ENCODE peak calls at places on chromosome 3, in five cellular contexts. L, Z, U, H and V are unnamed samples. For H3K27me3, the result is how much of the 10 kb centered on the place peaks cover.

GRCh38 chr3:187994221-187995085 is 159.5 kb upstream of the LPP start:
- DNase-seq in Z (no peak), U (no peak), L (no peak), H (peak), V (no peak)

GRCh38 chr3:159914421-159914820 is 74.2 kb upstream of the IL12A start:
- DNase-seq in L (no peak), H (no peak), Z (no peak), U (no peak), V (no peak)

GRCh38 chr3:101803152-101803782 is 24.3 kb downstream of the NXPE3 start:
- DNase-seq in L (no peak), Z (peak), H (peak), U (peak), V (peak)

GRCh38 chr3:140358696-140359095 is 319.2 kb upstream of the TRIM42 start:
- DNase-seq in H (no peak), Z (no peak), L (no peak), U (no peak), V (no peak)

GRCh38 chr3:150242220-150242938 is 165.7 kb upstream of the TSC22D2 start:
- DNase-seq in L (no peak), U (no peak), H (peak), Z (no peak), V (no peak)

GRCh38 chr3:52197842-52198625 is at the start of gene ALAS1:
- DNase-seq in H (peak), L (peak), U (peak), Z (peak), V (peak)

GRCh38 chr3:88882121-88882520 is 225.3 kb upstream of the EPHA3 start:
- DNase-seq in Z (no peak), L (no peak), H (no peak), U (no peak), V (no peak)

GRCh38 chr3:13706886-13707285 is 158.0 kb downstream of the FBLN2 start:
- DNase-seq in H (no peak), Z (no peak), U (no peak), L (no peak), V (no peak)

GRCh38 chr3:105867690-105868449 is 942 bp downstream of the CBLB start:
- DNase-seq in H (peak), Z (no peak), L (no peak), U (no peak), V (no peak)

GRCh38 chr3:39086066-39086657 is 21.3 kb downstream of the GORASP1 start:
- DNase-seq in Z (no peak), L (no peak), U (no peak), H (no peak), V (no peak)

GRCh38 chr3:180183346-180183745 is 146.6 kb upstream of the PEX5L start:
- DNase-seq in Z (no peak), H (no peak), L (no peak), U (no peak), V (no peak)

GRCh38 chr3:108472011-108472591 is 38.3 kb downstream of the MYH15 start:
- DNase-seq in U (peak), H (peak), L (no peak), Z (peak), V (no peak)

GRCh38 chr3:102053375-102053989 is 204.2 kb downstream of the NFKBIZ start:
- DNase-seq in Z (no peak), H (peak), U (peak), L (no peak), V (no peak)

GRCh38 chr3:89578253-89578529 is 470.8 kb downstream of the EPHA3 start:
- DNase-seq in Z (no peak), H (no peak), U (no peak), L (no peak), V (no peak)

GRCh38 chr3:117788086-117788485 is 1078.5 kb downstream of the TUSC7 start:
- DNase-seq in L (peak), H (peak), Z (peak), U (no peak), V (no peak)

GRCh38 chr3:73762855-73763254 is 138.1 kb upstream of the PDZRN3 start:
- DNase-seq in Z (no peak), U (no peak), L (no peak), H (no peak), V (no peak)

GRCh38 chr3:58051196-58051595 is 43.0 kb downstream of the FLNB start:
- DNase-seq in L (peak), H (peak), Z (no peak), U (peak), V (peak)

GRCh38 chr3:149971403-149972075 is 844 bp upstream of the PFN2 start:
- DNase-seq in U (peak), L (peak), H (peak), Z (peak), V (no peak)

GRCh38 chr3:16741103-16741758 is 136.0 kb upstream of the DAZL start:
- DNase-seq in H (peak), L (no peak), Z (no peak), U (no peak), V (no peak)

GRCh38 chr3:129003578-129004112 is 2.5 kb downstream of the EFCC1 start:
- DNase-seq in Z (peak), L (no peak), H (no peak), U (peak), V (no peak)
- H3K27me3 ChIP-seq in Z (half or more), L (under half), H (half or more), U (under half), V (under half)

GRCh38 chr3:50342818-50343633 is 2.4 kb upstream of the RASSF1 start:
- DNase-seq in L (no peak), U (no peak), Z (no peak), H (no peak), V (no peak)
- TF ChIP-seq CTCF in L (no peak), U (no peak), Z (no peak), H (no peak), V (no peak)

GRCh38 chr3:55486101-55486856 is 827 bp downstream of the WNT5A start:
- DNase-seq in L (peak), H (peak), U (peak), Z (no peak), V (peak)
- H3K27me3 ChIP-seq in L (under half), H (under half), U (under half), Z (half or more), V (under half)

GRCh38 chr3:184687363-184688049 is 24.4 kb downstream of the MAGEF1 start:
- DNase-seq in U (no peak), L (no peak), Z (no peak), H (no peak), V (no peak)

GRCh38 chr3:184688872-184689271 is 23.0 kb downstream of the MAGEF1 start:
- DNase-seq in H (no peak), U (no peak), L (no peak), Z (no peak), V (no peak)

GRCh38 chr3:184685646-184686045 is 26.2 kb downstream of the MAGEF1 start:
- DNase-seq in U (no peak), Z (no peak), H (no peak), L (no peak), V (peak)

GRCh38 chr3:184690236-184690883 is 21.5 kb downstream of the MAGEF1 start:
- DNase-seq in Z (no peak), H (no peak), U (no peak), L (no peak), V (no peak)

GRCh38 chr3:184688251-184688851 is 23.5 kb downstream of the MAGEF1 start:
- DNase-seq in H (peak), U (peak), Z (no peak), L (no peak), V (peak)
- TF ChIP-seq CTCF in H (no peak), U (no peak), Z (no peak), L (no peak), V (no peak)

GRCh38 chr3:10746684-10747083 is 69.3 kb upstream of the SLC6A11 start:
- DNase-seq in L (no peak), Z (no peak), U (no peak), H (no peak), V (no peak)
- H3K27me3 ChIP-seq in L (under half), Z (under half), U (half or more), H (under half), V (under half)

GRCh38 chr3:172303941-172304558 is 144.2 kb downstream of the GHSR start:
- DNase-seq in Z (no peak), L (no peak), H (no peak), U (no peak), V (no peak)
- TF ChIP-seq CTCF in Z (peak), L (no peak), H (no peak), U (no peak), V (no peak)

GRCh38 chr3:193914602-193915001 is 221.3 kb upstream of the HES1 start:
- DNase-seq in L (no peak), H (no peak), U (no peak), Z (no peak), V (no peak)

GRCh38 chr3:193912621-193913178 is 223.2 kb upstream of the HES1 start:
- DNase-seq in L (no peak), Z (no peak), U (no peak), H (no peak), V (no peak)

GRCh38 chr3:193915099-193915498 is 220.8 kb upstream of the HES1 start:
- DNase-seq in L (no peak), H (no peak), Z (no peak), U (no peak), V (no peak)

GRCh38 chr3:193917096-193917495 is 218.9 kb upstream of the HES1 start:
- DNase-seq in H (no peak), L (no peak), Z (no peak), U (no peak), V (no peak)

DNA sequence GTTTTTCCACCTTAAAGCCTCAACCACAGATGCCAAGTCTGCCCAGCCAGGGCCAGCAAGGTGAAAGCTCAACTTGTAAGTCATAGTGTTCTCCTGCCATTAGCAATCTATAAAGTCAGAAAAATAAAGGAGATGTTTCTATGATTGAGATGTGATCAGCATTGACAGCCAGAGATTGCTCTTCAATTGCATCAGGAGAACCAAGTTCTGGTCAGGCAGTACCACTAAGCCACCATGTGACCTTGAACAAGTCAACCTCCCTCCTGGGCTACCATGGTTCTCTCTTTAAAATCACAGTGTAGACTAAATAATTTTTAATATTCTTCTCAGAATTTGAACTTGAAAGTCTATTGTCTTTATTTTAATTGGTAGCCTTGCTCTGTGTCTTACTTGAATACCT is 220.3 kb upstream of the HES1 start:
- DNase-seq in H (no peak), L (no peak), U (no peak), Z (no peak), V (no peak)
- H3K27me3 ChIP-seq in H (under half), L (under half), U (under half), Z (under half), V (under half)

GRCh38 chr3:35946121-35946856 is 307.0 kb downstream of the ARPP21 start:
- DNase-seq in U (no peak), L (no peak), H (peak), Z (no peak), V (no peak)
- TF ChIP-seq CTCF in U (peak), L (peak), H (no peak), Z (peak), V (no peak)

GRCh38 chr3:147377412-147378185 is 28.7 kb downstream of the ZIC4 start:
- DNase-seq in U (no peak), Z (no peak), L (no peak), H (no peak), V (no peak)
- H3K27me3 ChIP-seq in U (under half), Z (half or more), L (half or more), H (under half), V (under half)